ENCODE peak calls at places on chromosomes 7 and 10, in four cellular contexts. G, W, M and P are unnamed samples.

GRCh38 chr7:41573017-41573416 is 129.9 kb downstream of the INHBA start:
- DNase-seq in G (no peak), W (no peak), M (no peak), P (no peak)

GRCh38 chr7:70193514-70193913 is 595.2 kb downstream of the AUTS2 start:
- DNase-seq in W (no peak), M (peak; percentile 67), G (no peak), P (no peak)

GRCh38 chr7:33886100-33886623 is 19.2 kb upstream of the BMPER start:
- DNase-seq in G (peak; percentile 16), M (peak; percentile 38), W (peak; percentile 11), P (no peak)

GRCh38 chr10:76285012-76285411 is 853.6 kb downstream of the LRMDA start:
- DNase-seq in G (no peak), W (peak; percentile 6), M (no peak), P (no peak)

GRCh38 chr10:90621577-90621976 is 236.3 kb downstream of the HTR7 start:
- DNase-seq in M (no peak), W (no peak), G (no peak), P (no peak)

GRCh38 chr7:98163704-98164478 is 47.3 kb upstream of the BHLHA15 start:
- DNase-seq in W (no peak), G (no peak), M (no peak), P (no peak)

GRCh38 chr10:123640016-123640535 is 26.1 kb upstream of the GPR26 start:
- DNase-seq in G (no peak), M (no peak), W (no peak), P (no peak)

GRCh38 chr7:146359181-146359580 is 242.6 kb downstream of the CNTNAP2 start:
- DNase-seq in G (no peak), W (no peak), M (no peak), P (no peak)

GRCh38 chr10:51397695-51398094 is 301.7 kb downstream of the CSTF2T start:
- DNase-seq in M (no peak), G (no peak), W (no peak), P (no peak)

GRCh38 chr7:50721160-50721559 is 61.5 kb downstream of the GRB10 start:
- DNase-seq in M (no peak), W (no peak), G (no peak), P (no peak)

GRCh38 chr7:32163141-32163806 is 93.1 kb upstream of the PDE1C start:
- DNase-seq in G (no peak), M (peak; percentile 5), W (no peak), P (no peak)

GRCh38 chr10:32795598-32796183 is 162.3 kb downstream of the ITGB1 start:
- DNase-seq in M (peak; percentile 32), W (peak; percentile 13), G (peak; percentile 17), P (peak; percentile 16)

GRCh38 chr7:155001756-155002410 is 1.0 kb downstream of the PAXIP1 start:
- DNase-seq in G (peak; percentile 45), W (no peak), M (no peak), P (no peak)

GRCh38 chr10:128324058-128324457 is 197.8 kb upstream of the MKI67 start:
- DNase-seq in W (peak; percentile 18), M (no peak), G (peak; percentile 30), P (no peak)

GRCh38 chr10:106900041-106900674 is 264.3 kb downstream of the SORCS1 start:
- DNase-seq in G (no peak), M (no peak), W (no peak), P (no peak)

GRCh38 chr7:33395340-33395739 is 266.0 kb downstream of the BBS9 start:
- DNase-seq in G (no peak), M (no peak), W (no peak), P (no peak)

GRCh38 chr7:149005427-149006344 is 22.6 kb downstream of the PDIA4 start:
- DNase-seq in W (peak; percentile 62), M (peak; percentile 91), G (peak; percentile 85), P (peak; percentile 43)

GRCh38 chr10:78332699-78333098 is 299.0 kb downstream of the RPS24 start:
- DNase-seq in G (no peak), M (no peak), W (no peak), P (no peak)

GRCh38 chr10:69845574-69846251 is 44.0 kb downstream of the COL13A1 start:
- DNase-seq in G (no peak), W (no peak), M (peak; percentile 76), P (no peak)

DNA sequence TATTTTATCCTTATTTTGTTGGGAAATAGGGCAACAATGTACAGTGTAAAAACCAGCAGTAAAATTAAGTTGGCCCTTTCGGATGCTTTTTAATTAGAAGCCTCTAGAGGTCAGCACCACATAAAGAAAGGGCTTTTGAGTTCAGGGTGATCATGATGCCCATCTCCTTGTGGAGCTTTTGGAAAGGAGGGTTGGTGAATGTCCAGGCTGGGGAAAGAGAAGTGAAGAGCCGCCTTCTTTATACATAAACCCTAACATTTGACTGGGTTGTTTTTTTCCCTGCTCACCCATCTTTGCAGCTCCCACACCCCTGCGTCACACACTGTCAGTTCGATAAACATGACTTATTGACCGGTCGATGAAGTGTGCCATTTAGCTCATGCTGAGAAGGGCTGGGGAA is 29.8 kb downstream of the MTURN start:
- DNase-seq in G (peak; percentile 37), M (peak; percentile 65), W (peak; percentile 60), P (peak; percentile 33)
- TF ChIP-seq ELF1 in G (no peak), M (no peak), W (no peak), P (no peak)

DNA sequence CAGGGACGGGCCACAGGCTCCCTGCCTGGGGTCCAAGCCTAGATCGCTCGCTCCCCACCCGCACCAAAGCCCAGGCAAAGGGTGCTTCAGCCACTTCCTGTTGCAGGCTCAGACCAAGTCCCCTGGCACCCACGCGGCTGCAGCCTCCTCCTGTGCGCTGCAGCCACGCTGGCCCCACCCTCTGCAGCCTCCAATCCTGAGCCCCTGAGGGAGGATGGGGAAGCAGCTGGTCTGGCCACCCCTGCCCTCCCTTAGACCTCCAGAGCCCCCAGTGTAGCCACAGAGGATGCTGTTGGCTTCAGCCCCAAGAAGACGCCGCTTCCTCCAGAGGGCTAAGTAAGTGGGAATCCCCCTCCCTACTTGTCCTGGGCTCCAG is 9.3 kb downstream of the LIMK1 start:
- DNase-seq in W (no peak), M (peak; percentile 87), G (peak; percentile 13), P (no peak)
- TF ChIP-seq ELF1 in W (no peak), M (no peak), G (no peak), P (no peak)

GRCh38 chr7:18638594-18639452 is 143.3 kb downstream of the HDAC9 start:
- DNase-seq in W (no peak), M (no peak), G (no peak), P (no peak)

DNA sequence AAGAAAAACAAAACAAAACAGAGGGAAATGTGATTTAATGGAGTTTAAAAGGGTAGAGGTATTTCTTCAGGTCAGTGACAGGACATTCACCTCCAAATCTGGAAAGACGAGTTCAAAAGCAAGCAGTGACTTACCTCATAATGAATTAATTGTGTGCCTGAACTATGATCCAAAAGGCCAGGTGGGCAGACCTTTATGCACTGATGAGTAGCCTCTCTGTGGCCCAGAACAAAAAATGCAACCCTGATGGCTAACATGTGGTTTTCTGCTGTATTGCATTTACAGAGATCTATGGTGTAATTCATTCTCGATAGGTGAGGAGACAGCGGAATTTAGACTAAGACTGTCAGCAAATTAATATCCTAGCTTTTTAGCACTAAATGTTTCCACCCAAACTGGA is 142.0 kb downstream of the HDAC9 start:
- DNase-seq in M (no peak), W (no peak), G (no peak), P (no peak)
- TF ChIP-seq ELF1 in M (no peak), W (no peak), G (no peak), P (no peak)

GRCh38 chr7:1867326-1867725 is 197.2 kb downstream of the ELFN1 start:
- DNase-seq in W (no peak), G (no peak), M (no peak), P (no peak)

GRCh38 chr7:1867861-1868260 is 197.8 kb downstream of the ELFN1 start:
- DNase-seq in G (no peak), M (no peak), W (no peak), P (no peak)

GRCh38 chr7:1865809-1866255 is 195.8 kb downstream of the ELFN1 start:
- DNase-seq in G (no peak), W (no peak), M (peak; percentile 86), P (no peak)

GRCh38 chr7:1865000-1865808 is 195.1 kb downstream of the ELFN1 start:
- DNase-seq in M (no peak), W (no peak), G (no peak), P (no peak)

GRCh38 chr7:1866601-1867000 is 196.5 kb downstream of the ELFN1 start:
- DNase-seq in M (no peak), G (no peak), W (no peak), P (no peak)
- TF ChIP-seq ELF1 in M (no peak), G (no peak), W (no peak), P (no peak)

DNA sequence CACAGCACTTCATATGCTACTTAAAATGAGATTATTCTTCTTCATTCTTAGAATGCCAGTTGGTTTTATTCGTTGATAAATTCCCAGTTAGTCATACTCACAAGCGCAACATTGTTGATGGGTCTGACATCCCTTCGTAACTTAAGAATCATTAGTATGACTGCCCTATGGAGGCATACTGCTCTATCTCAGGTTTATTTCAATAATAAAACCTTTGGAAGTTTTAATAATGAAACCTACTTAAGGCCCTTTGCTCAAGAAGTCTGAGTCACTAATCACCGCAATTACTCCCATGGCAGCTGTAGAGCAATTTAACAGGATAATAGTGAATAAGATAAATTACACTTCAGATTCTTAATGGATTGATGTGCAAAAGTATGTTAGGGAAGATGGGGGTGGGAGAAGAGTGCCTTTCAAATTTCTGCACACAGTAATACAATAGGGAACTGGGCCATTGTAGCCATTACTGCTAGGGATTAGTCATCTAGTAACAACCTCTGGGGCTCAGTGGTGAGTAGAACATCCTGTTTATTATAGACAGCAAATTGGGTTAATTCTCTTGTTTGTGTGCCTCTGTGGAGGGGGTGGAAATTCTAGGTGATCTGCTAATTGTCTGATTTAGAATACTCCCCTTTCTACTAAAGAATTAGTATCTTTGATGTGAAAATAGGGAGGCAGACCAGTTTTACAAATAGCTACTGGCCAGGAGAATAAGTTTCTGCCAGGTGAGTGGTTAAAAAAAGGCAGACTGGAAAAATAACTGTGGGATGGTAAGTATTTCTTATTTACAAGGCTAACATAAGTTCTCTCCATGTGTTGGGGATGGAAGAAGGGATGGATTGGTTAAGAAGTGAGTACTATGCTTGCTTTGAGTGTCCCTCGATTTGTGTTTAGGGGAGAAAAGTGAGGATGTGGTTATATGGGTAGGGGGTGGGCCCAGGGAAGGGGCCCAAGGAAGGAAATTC is 74.5 kb upstream of the VKORC1L1 start:
- DNase-seq in G (no peak), M (no peak), W (no peak), P (no peak)
- TF ChIP-seq ELF1 in G (no peak), M (no peak), W (no peak), P (no peak)

GRCh38 chr10:31034041-31034918 is 2.6 kb upstream of the ZNF438 start:
- DNase-seq in M (no peak), W (no peak), G (no peak), P (no peak)

GRCh38 chr10:31033166-31033565 is 1.5 kb upstream of the ZNF438 start:
- DNase-seq in G (no peak), W (no peak), M (no peak), P (no peak)

GRCh38 chr10:31032515-31033132 is 959 bp upstream of the ZNF438 start:
- DNase-seq in G (no peak), W (no peak), M (no peak), P (no peak)

GRCh38 chr10:31037749-31038148 is 6.1 kb upstream of the ZNF438 start:
- DNase-seq in M (no peak), G (no peak), W (no peak), P (no peak)

DNA sequence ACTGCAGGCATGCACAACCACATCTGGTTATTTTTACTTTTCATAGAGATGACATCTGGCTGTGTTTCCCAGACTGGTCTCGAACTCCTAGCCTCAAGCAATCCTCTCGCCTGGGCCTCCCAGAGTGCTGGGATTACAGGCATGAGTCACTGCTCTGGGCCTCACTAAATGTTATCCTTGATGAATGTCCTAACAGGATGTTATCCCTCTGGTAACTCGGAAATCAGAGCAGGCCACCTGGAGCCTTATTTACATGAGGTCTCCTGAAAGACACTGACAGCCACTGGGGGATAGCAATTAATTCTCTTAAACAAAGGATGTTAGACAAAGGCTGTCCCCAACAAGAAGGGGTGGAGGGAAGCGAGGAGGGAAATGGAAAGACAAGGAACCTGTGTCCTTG is 4.5 kb upstream of the ZNF438 start:
- DNase-seq in G (no peak), W (no peak), M (no peak), P (no peak)
- TF ChIP-seq ELF1 in G (no peak), W (no peak), M (no peak), P (no peak)